ENCODE peak calls at places on chromosomes 3 and 15, in five cellular contexts. One of them, this sample, is unnamed. For H3K4me1, the result is how much of the 10 kb centered on the place peaks cover.

GRCh38 chr3:165206454-165207266 is 10.5 kb upstream of the SLITRK3 start:
- DNase-seq in aorta: peak
- DNase-seq in cardiac muscle cell: peak
- DNase-seq in astrocyte: peak
- DNase-seq in HepG2: peak
- DNase-seq in this sample: peak

GRCh38 chr3:12470111-12470510 is 14.2 kb upstream of the TSEN2 start:
- DNase-seq in cardiac muscle cell: no peak
- DNase-seq in astrocyte: peak
- DNase-seq in HepG2: no peak
- DNase-seq in aorta: no peak
- DNase-seq in this sample: peak

GRCh38 chr3:58566398-58567250 is 10.6 kb downstream of the FAM107A start:
- DNase-seq in HepG2: no peak
- DNase-seq in astrocyte: no peak
- DNase-seq in cardiac muscle cell: no peak
- DNase-seq in aorta: no peak
- DNase-seq in this sample: no peak

GRCh38 chr3:185207931-185208746 is 45.7 kb downstream of the EHHADH start:
- DNase-seq in astrocyte: peak
- DNase-seq in HepG2: no peak
- DNase-seq in aorta: no peak
- DNase-seq in cardiac muscle cell: peak
- DNase-seq in this sample: peak

GRCh38 chr15:68407141-68407885 is 24.6 kb downstream of the ITGA11 start:
- DNase-seq in HepG2: no peak
- DNase-seq in astrocyte: peak
- DNase-seq in aorta: no peak
- DNase-seq in cardiac muscle cell: peak
- DNase-seq in this sample: no peak

GRCh38 chr3:141401584-141402475 is 33.5 kb downstream of the ZBTB38 start:
- DNase-seq in HepG2: no peak
- DNase-seq in cardiac muscle cell: peak
- DNase-seq in aorta: peak
- DNase-seq in astrocyte: no peak
- DNase-seq in this sample: no peak

GRCh38 chr3:13210221-13210975 is 137.2 kb upstream of the IQSEC1 start:
- DNase-seq in aorta: no peak
- DNase-seq in HepG2: no peak
- DNase-seq in cardiac muscle cell: no peak
- DNase-seq in astrocyte: no peak
- DNase-seq in this sample: no peak

GRCh38 chr3:48926425-48927392 is 8.1 kb downstream of the ARIH2 start:
- DNase-seq in aorta: no peak
- DNase-seq in HepG2: no peak
- DNase-seq in astrocyte: no peak
- DNase-seq in cardiac muscle cell: peak
- DNase-seq in this sample: peak

GRCh38 chr3:197575362-197575761 is 19.6 kb upstream of the BDH1 start:
- DNase-seq in astrocyte: no peak
- DNase-seq in cardiac muscle cell: no peak
- DNase-seq in aorta: no peak
- DNase-seq in HepG2: no peak
- DNase-seq in this sample: peak

GRCh38 chr3:57464011-57464410 is 80.1 kb downstream of the DNAH12 start:
- DNase-seq in astrocyte: no peak
- DNase-seq in HepG2: no peak
- DNase-seq in aorta: no peak
- DNase-seq in cardiac muscle cell: no peak
- DNase-seq in this sample: peak

GRCh38 chr15:48965972-48966371 is 2.3 kb upstream of the SHC4 start:
- DNase-seq in cardiac muscle cell: peak
- DNase-seq in astrocyte: no peak
- DNase-seq in aorta: peak
- DNase-seq in HepG2: no peak
- DNase-seq in this sample: peak

GRCh38 chr15:45641374-45641778 is 6.5 kb downstream of the SQOR start:
- DNase-seq in aorta: no peak
- DNase-seq in HepG2: peak
- DNase-seq in cardiac muscle cell: peak
- DNase-seq in astrocyte: peak
- DNase-seq in this sample: peak

GRCh38 chr3:39138804-39139415 is 14.5 kb downstream of the CSRNP1 start:
- DNase-seq in aorta: no peak
- DNase-seq in HepG2: no peak
- DNase-seq in astrocyte: no peak
- DNase-seq in cardiac muscle cell: peak
- DNase-seq in this sample: no peak

GRCh38 chr3:177424541-177424940 is 227.3 kb upstream of the TBL1XR1 start:
- DNase-seq in HepG2: no peak
- DNase-seq in cardiac muscle cell: no peak
- DNase-seq in aorta: no peak
- DNase-seq in astrocyte: no peak
- DNase-seq in this sample: no peak

GRCh38 chr3:89740881-89741177 is 633.4 kb downstream of the EPHA3 start:
- DNase-seq in cardiac muscle cell: no peak
- DNase-seq in HepG2: no peak
- DNase-seq in astrocyte: peak
- DNase-seq in aorta: no peak
- DNase-seq in this sample: no peak

GRCh38 chr15:29122506-29122905 is 147.1 kb downstream of the NSMCE3 start:
- DNase-seq in astrocyte: no peak
- DNase-seq in aorta: peak
- DNase-seq in cardiac muscle cell: no peak
- DNase-seq in HepG2: no peak
- DNase-seq in this sample: no peak

GRCh38 chr15:100338971-100339444 is 2.8 kb downstream of the ADAMTS17 start:
- DNase-seq in astrocyte: peak
- DNase-seq in cardiac muscle cell: peak
- DNase-seq in aorta: peak
- DNase-seq in HepG2: peak
- DNase-seq in this sample: peak

GRCh38 chr15:70277556-70277955 is 179.8 kb upstream of the TLE3 start:
- DNase-seq in cardiac muscle cell: no peak
- DNase-seq in astrocyte: no peak
- DNase-seq in aorta: peak
- DNase-seq in HepG2: no peak
- DNase-seq in this sample: no peak

GRCh38 chr3:134885877-134886621 is 91.0 kb downstream of the EPHB1 start:
- DNase-seq in aorta: no peak
- DNase-seq in astrocyte: peak
- DNase-seq in cardiac muscle cell: no peak
- DNase-seq in HepG2: no peak
- DNase-seq in this sample: peak

GRCh38 chr15:66580643-66581042 is 14.8 kb upstream of the LCTL start:
- DNase-seq in astrocyte: peak
- DNase-seq in HepG2: no peak
- DNase-seq in cardiac muscle cell: peak
- DNase-seq in aorta: peak
- DNase-seq in this sample: no peak

GRCh38 chr3:125032100-125032643 is 23.6 kb downstream of the HEG1 start:
- DNase-seq in astrocyte: no peak
- DNase-seq in cardiac muscle cell: peak
- DNase-seq in HepG2: peak
- DNase-seq in aorta: no peak
- DNase-seq in this sample: no peak

GRCh38 chr15:78353093-78353492 is 12.9 kb downstream of the CRABP1 start:
- DNase-seq in aorta: no peak
- DNase-seq in HepG2: peak
- DNase-seq in cardiac muscle cell: no peak
- DNase-seq in astrocyte: no peak
- DNase-seq in this sample: no peak

GRCh38 chr3:83928391-83928790 is 1030.4 kb upstream of the CADM2 start:
- DNase-seq in cardiac muscle cell: no peak
- DNase-seq in aorta: no peak
- DNase-seq in HepG2: peak
- DNase-seq in astrocyte: no peak
- DNase-seq in this sample: no peak

GRCh38 chr3:171741377-171741776 is 68.9 kb downstream of the PLD1 start:
- DNase-seq in astrocyte: no peak
- DNase-seq in HepG2: no peak
- DNase-seq in cardiac muscle cell: no peak
- DNase-seq in aorta: no peak
- DNase-seq in this sample: no peak

GRCh38 chr15:38620851-38621594 is 56.4 kb upstream of the RASGRP1 start:
- DNase-seq in aorta: no peak
- DNase-seq in astrocyte: no peak
- DNase-seq in cardiac muscle cell: peak
- DNase-seq in HepG2: no peak
- DNase-seq in this sample: no peak

GRCh38 chr3:69671082-69671952 is 67.9 kb upstream of the MITF start:
- DNase-seq in HepG2: peak
- DNase-seq in cardiac muscle cell: peak
- DNase-seq in astrocyte: no peak
- DNase-seq in aorta: no peak
- DNase-seq in this sample: peak

DNA sequence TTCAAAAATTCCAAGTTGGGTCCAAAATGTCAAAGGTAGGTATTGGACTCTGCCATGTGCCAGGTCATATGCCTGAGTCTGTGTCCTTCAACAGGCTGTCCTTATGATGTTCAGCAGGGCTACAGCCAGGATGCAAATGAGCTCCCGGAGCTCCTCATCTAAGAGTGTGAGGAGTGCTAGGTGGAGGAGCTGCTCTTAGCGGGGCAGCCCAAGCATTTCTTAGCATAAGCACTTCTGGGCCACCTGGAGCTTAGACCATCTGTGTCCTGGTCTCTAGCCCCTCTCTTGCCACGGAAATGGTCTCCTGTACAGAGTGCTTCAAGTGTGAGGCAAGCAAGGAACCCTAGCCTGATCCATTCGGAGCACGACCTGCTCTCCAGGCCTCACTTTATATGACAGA is 64.6 kb upstream of the PRR23C start:
- DNase-seq in HepG2: no peak
- DNase-seq in astrocyte: no peak
- DNase-seq in cardiac muscle cell: no peak
- DNase-seq in aorta: no peak
- DNase-seq in this sample: no peak
- H3K4me1 ChIP-seq in HepG2: under half
- H3K4me1 ChIP-seq in astrocyte: under half
- H3K4me1 ChIP-seq in cardiac muscle cell: under half
- H3K4me1 ChIP-seq in aorta: under half
- H3K4me1 ChIP-seq in this sample: under half

GRCh38 chr15:77239892-77240608 is 169.1 kb upstream of the TSPAN3 start:
- DNase-seq in astrocyte: no peak
- DNase-seq in HepG2: no peak
- DNase-seq in cardiac muscle cell: no peak
- DNase-seq in aorta: no peak
- DNase-seq in this sample: peak
- H3K4me1 ChIP-seq in astrocyte: under half
- H3K4me1 ChIP-seq in HepG2: under half
- H3K4me1 ChIP-seq in cardiac muscle cell: under half
- H3K4me1 ChIP-seq in aorta: under half
- H3K4me1 ChIP-seq in this sample: under half

GRCh38 chr3:45555666-45556065 is 38.9 kb upstream of the LIMD1 start:
- DNase-seq in aorta: no peak
- DNase-seq in cardiac muscle cell: no peak
- DNase-seq in astrocyte: no peak
- DNase-seq in HepG2: no peak
- DNase-seq in this sample: no peak

GRCh38 chr3:45555154-45555591 is 39.4 kb upstream of the LIMD1 start:
- DNase-seq in HepG2: no peak
- DNase-seq in aorta: no peak
- DNase-seq in astrocyte: no peak
- DNase-seq in cardiac muscle cell: no peak
- DNase-seq in this sample: peak

GRCh38 chr3:45553469-45553974 is 41.0 kb upstream of the LIMD1 start:
- DNase-seq in HepG2: no peak
- DNase-seq in aorta: peak
- DNase-seq in astrocyte: peak
- DNase-seq in cardiac muscle cell: peak
- DNase-seq in this sample: peak

GRCh38 chr3:45552773-45553371 is 41.7 kb upstream of the LIMD1 start:
- DNase-seq in astrocyte: no peak
- DNase-seq in aorta: no peak
- DNase-seq in cardiac muscle cell: no peak
- DNase-seq in HepG2: no peak
- DNase-seq in this sample: no peak

GRCh38 chr3:45554001-45554691 is 40.4 kb upstream of the LIMD1 start:
- DNase-seq in astrocyte: peak
- DNase-seq in HepG2: no peak
- DNase-seq in aorta: peak
- DNase-seq in cardiac muscle cell: peak
- DNase-seq in this sample: no peak
- H3K4me1 ChIP-seq in astrocyte: under half
- H3K4me1 ChIP-seq in HepG2: under half
- H3K4me1 ChIP-seq in aorta: under half
- H3K4me1 ChIP-seq in cardiac muscle cell: under half
- H3K4me1 ChIP-seq in this sample: half or more

GRCh38 chr3:160412477-160412876 is 13.0 kb downstream of the SMC4 start:
- DNase-seq in HepG2: no peak
- DNase-seq in astrocyte: no peak
- DNase-seq in aorta: no peak
- DNase-seq in cardiac muscle cell: no peak
- DNase-seq in this sample: no peak
- H3K4me1 ChIP-seq in HepG2: under half
- H3K4me1 ChIP-seq in astrocyte: under half
- H3K4me1 ChIP-seq in aorta: under half
- H3K4me1 ChIP-seq in cardiac muscle cell: under half
- H3K4me1 ChIP-seq in this sample: under half

DNA sequence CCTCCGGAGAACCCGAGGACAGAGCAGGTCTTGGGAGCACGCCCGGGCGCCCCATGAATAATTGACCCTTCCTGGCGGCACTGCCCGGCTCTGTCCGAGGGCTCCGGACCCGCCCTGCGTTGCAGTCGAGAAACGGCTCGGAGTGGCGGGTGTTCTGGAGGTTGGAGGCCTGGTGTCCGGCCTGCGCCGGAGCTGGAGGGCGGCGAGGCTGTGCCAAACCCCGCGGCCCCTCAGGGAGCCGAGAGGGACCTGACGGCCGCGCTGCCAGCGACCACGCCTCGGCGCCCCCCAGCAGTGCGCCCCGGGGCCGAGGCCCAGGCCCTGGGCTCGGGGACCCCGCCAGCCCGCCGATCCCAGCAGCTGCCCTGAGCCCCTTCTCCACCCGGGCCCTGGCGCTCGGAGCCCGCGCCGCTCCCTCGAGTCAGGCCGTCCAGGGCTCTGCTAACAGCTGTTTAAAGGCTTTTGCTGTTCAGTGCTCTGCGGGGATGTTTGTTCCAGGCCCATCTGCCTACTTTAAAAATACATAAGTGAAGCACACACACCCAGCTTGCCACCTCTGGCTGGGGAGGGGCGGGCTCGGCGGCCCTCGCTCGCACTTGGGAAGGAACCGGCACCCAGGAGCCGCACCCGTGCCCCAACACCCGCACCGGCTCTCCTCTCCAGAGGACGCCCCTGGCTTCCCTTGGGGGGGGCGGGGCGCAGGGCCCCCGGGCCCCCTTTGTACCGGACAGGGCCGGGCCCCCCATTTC is 775 bp upstream of the ZNF710 start:
- DNase-seq in aorta: peak
- DNase-seq in HepG2: no peak
- DNase-seq in cardiac muscle cell: peak
- DNase-seq in astrocyte: no peak
- DNase-seq in this sample: no peak
- H3K4me1 ChIP-seq in aorta: under half
- H3K4me1 ChIP-seq in HepG2: half or more
- H3K4me1 ChIP-seq in cardiac muscle cell: under half
- H3K4me1 ChIP-seq in astrocyte: under half
- H3K4me1 ChIP-seq in this sample: half or more